ENCODE peak calls at places on chromosomes 4 and X, in four cellular contexts. One of them, this sample, is unnamed.

GRCh38 chrX:102765217-102765616 is 44.7 kb downstream of the GPRASP3 start:
- DNase-seq in fibroblast of mammary gland: peak
- DNase-seq in kidney: no peak
- DNase-seq in transverse colon: no peak
- DNase-seq in this sample: peak

GRCh38 chr4:165721815-165722214 is 151.2 kb upstream of the TLL1 start:
- DNase-seq in fibroblast of mammary gland: no peak
- DNase-seq in kidney: no peak
- DNase-seq in transverse colon: no peak
- DNase-seq in this sample: no peak

GRCh38 chrX:51144828-51145442 is 187.7 kb upstream of the NUDT10 start:
- DNase-seq in fibroblast of mammary gland: peak
- DNase-seq in transverse colon: no peak
- DNase-seq in kidney: no peak
- DNase-seq in this sample: no peak

GRCh38 chr4:96566755-96567154 is 726.9 kb downstream of the PDHA2 start:
- DNase-seq in kidney: no peak
- DNase-seq in fibroblast of mammary gland: no peak
- DNase-seq in transverse colon: no peak
- DNase-seq in this sample: no peak

GRCh38 chr4:138099385-138099784 is 142.8 kb downstream of the SLC7A11 start:
- DNase-seq in transverse colon: no peak
- DNase-seq in fibroblast of mammary gland: no peak
- DNase-seq in kidney: no peak
- DNase-seq in this sample: no peak

GRCh38 chr4:8694651-8695151 is 102.1 kb downstream of the CPZ start:
- DNase-seq in fibroblast of mammary gland: no peak
- DNase-seq in transverse colon: peak
- DNase-seq in kidney: no peak
- DNase-seq in this sample: no peak

GRCh38 chrX:71542411-71542810 is 9.5 kb downstream of the OGT start:
- DNase-seq in fibroblast of mammary gland: peak
- DNase-seq in kidney: no peak
- DNase-seq in transverse colon: no peak
- DNase-seq in this sample: no peak

GRCh38 chr4:92791876-92792490 is 488.2 kb downstream of the GRID2 start:
- DNase-seq in kidney: no peak
- DNase-seq in transverse colon: no peak
- DNase-seq in fibroblast of mammary gland: no peak
- DNase-seq in this sample: no peak

GRCh38 chr4:132180020-132180427 is 969.1 kb upstream of the PCDH10 start:
- DNase-seq in transverse colon: no peak
- DNase-seq in kidney: no peak
- DNase-seq in fibroblast of mammary gland: peak
- DNase-seq in this sample: peak

GRCh38 chr4:137892134-137892533 is 350.0 kb downstream of the SLC7A11 start:
- DNase-seq in kidney: no peak
- DNase-seq in fibroblast of mammary gland: no peak
- DNase-seq in transverse colon: no peak
- DNase-seq in this sample: peak

GRCh38 chr4:139761461-139761860 is 95.8 kb downstream of the MGST2 start:
- DNase-seq in fibroblast of mammary gland: peak
- DNase-seq in kidney: no peak
- DNase-seq in transverse colon: no peak
- DNase-seq in this sample: no peak

GRCh38 chrX:112654871-112655270 is 24.9 kb downstream of the LHFPL1 start:
- DNase-seq in kidney: no peak
- DNase-seq in fibroblast of mammary gland: peak
- DNase-seq in transverse colon: no peak
- DNase-seq in this sample: peak

GRCh38 chr4:29046166-29046565 is 1674.0 kb upstream of the PCDH7 start:
- DNase-seq in transverse colon: no peak
- DNase-seq in fibroblast of mammary gland: peak
- DNase-seq in kidney: no peak
- DNase-seq in this sample: no peak

GRCh38 chr4:71559957-71560541 is 221.2 kb downstream of the SLC4A4 start:
- DNase-seq in transverse colon: no peak
- DNase-seq in fibroblast of mammary gland: peak
- DNase-seq in kidney: no peak
- DNase-seq in this sample: peak

GRCh38 chr4:81508786-81509574 is 37.3 kb upstream of the RASGEF1B start:
- DNase-seq in fibroblast of mammary gland: no peak
- DNase-seq in transverse colon: no peak
- DNase-seq in kidney: no peak
- DNase-seq in this sample: no peak

GRCh38 chrX:13471269-13471668 is 98.1 kb upstream of the EGFL6 start:
- DNase-seq in kidney: no peak
- DNase-seq in fibroblast of mammary gland: no peak
- DNase-seq in transverse colon: no peak
- DNase-seq in this sample: no peak

GRCh38 chr4:152735302-152735917 is 44.1 kb downstream of the TIGD4 start:
- DNase-seq in transverse colon: no peak
- DNase-seq in fibroblast of mammary gland: peak
- DNase-seq in kidney: no peak
- DNase-seq in this sample: peak

GRCh38 chr4:153466637-153467153 is 535 bp downstream of the TMEM131L start:
- DNase-seq in kidney: peak
- DNase-seq in transverse colon: no peak
- DNase-seq in fibroblast of mammary gland: no peak
- DNase-seq in this sample: no peak

DNA sequence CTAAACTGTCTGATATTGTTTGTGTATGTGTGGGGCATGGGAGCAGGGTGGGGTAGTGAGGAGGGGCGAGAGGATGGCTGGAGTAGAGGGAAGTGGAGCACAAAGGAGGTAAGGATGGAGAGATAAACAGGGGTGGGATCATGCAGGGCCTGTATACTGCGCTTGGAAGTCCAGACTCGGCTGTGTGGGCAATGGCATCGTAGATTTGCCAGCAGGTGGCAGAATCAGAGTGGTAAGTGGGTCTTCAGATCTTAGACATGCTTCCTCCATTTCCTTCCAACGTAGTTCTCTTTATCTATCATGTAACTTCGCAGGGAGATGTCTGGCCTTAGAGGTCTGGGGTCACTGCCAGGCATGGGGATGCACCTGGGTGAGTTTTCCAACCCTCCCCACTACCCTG is 155.5 kb downstream of the PDGFRA start:
- DNase-seq in kidney: no peak
- DNase-seq in transverse colon: peak
- DNase-seq in fibroblast of mammary gland: peak
- DNase-seq in this sample: peak
- TF ChIP-seq CTCF in kidney: peak
- TF ChIP-seq CTCF in transverse colon: no peak
- TF ChIP-seq CTCF in fibroblast of mammary gland: peak
- TF ChIP-seq CTCF in this sample: peak

GRCh38 chr4:87044511-87045369 is 109.9 kb downstream of the AFF1 start:
- DNase-seq in transverse colon: no peak
- DNase-seq in fibroblast of mammary gland: no peak
- DNase-seq in kidney: no peak
- DNase-seq in this sample: no peak
- H3K4me3 ChIP-seq in transverse colon: no peak
- H3K4me3 ChIP-seq in fibroblast of mammary gland: peak
- H3K4me3 ChIP-seq in kidney: peak
- H3K4me3 ChIP-seq in this sample: no peak

DNA sequence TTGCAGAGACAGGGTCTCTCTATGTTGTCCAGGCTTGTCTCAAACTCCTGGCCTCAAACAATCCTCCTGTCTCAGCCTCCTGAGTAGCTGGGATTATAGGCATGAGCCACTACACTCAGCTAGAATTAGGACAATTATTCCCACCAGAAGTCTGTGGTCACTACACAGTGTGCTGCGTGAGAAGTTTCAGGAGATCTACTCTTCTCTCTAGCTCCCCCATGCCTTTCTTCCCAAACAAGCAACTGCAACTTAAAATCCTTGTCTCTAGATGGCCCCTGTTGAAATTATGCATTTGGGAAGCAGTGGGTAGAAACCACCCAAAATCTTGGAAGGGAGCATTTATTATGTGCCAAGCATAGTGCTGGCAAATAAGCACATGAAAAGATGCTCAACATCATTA is 21.1 kb upstream of the MAP7D3 start:
- DNase-seq in kidney: no peak
- DNase-seq in transverse colon: no peak
- DNase-seq in fibroblast of mammary gland: no peak
- DNase-seq in this sample: no peak
- TF ChIP-seq CTCF in kidney: no peak
- TF ChIP-seq CTCF in transverse colon: no peak
- TF ChIP-seq CTCF in fibroblast of mammary gland: peak
- TF ChIP-seq CTCF in this sample: peak

GRCh38 chr4:147773261-147774184 is 41.6 kb downstream of the ARHGAP10 start:
- DNase-seq in kidney: no peak
- DNase-seq in fibroblast of mammary gland: peak
- DNase-seq in transverse colon: no peak
- DNase-seq in this sample: no peak

GRCh38 chr4:147769386-147769785 is 37.5 kb downstream of the ARHGAP10 start:
- DNase-seq in kidney: no peak
- DNase-seq in transverse colon: no peak
- DNase-seq in fibroblast of mammary gland: no peak
- DNase-seq in this sample: no peak

GRCh38 chr4:147770831-147771230 is 38.9 kb downstream of the ARHGAP10 start:
- DNase-seq in kidney: no peak
- DNase-seq in fibroblast of mammary gland: no peak
- DNase-seq in transverse colon: no peak
- DNase-seq in this sample: no peak

GRCh38 chr4:147772056-147772455 is 40.2 kb downstream of the ARHGAP10 start:
- DNase-seq in kidney: no peak
- DNase-seq in fibroblast of mammary gland: no peak
- DNase-seq in transverse colon: no peak
- DNase-seq in this sample: no peak

GRCh38 chr4:147772459-147772969 is 40.6 kb downstream of the ARHGAP10 start:
- DNase-seq in kidney: no peak
- DNase-seq in transverse colon: no peak
- DNase-seq in fibroblast of mammary gland: peak
- DNase-seq in this sample: peak
- H3K4me3 ChIP-seq in kidney: peak
- H3K4me3 ChIP-seq in transverse colon: no peak
- H3K4me3 ChIP-seq in fibroblast of mammary gland: no peak
- H3K4me3 ChIP-seq in this sample: no peak

DNA sequence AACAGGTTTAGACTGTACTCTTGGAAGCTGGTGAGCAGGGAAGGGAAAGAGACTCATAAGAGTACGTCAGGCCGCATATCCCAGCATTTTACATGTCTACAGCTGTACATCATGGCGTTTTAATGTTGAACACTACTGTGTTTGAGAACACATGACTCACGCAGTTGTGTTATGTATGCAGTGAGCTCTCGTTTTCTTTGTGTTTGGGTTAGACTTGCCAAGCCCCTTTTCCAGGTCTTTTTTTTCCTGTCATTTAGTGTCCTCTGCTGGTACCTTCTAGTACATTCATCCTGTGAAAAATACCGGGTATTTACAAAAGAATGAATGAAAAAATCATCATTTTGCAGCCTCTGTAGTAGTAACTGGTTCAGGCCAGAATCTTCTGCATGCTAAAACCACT is 35.3 kb downstream of the SMS start:
- DNase-seq in transverse colon: no peak
- DNase-seq in fibroblast of mammary gland: peak
- DNase-seq in kidney: no peak
- DNase-seq in this sample: peak
- TF ChIP-seq CTCF in transverse colon: peak
- TF ChIP-seq CTCF in fibroblast of mammary gland: peak
- TF ChIP-seq CTCF in kidney: peak
- TF ChIP-seq CTCF in this sample: peak

DNA sequence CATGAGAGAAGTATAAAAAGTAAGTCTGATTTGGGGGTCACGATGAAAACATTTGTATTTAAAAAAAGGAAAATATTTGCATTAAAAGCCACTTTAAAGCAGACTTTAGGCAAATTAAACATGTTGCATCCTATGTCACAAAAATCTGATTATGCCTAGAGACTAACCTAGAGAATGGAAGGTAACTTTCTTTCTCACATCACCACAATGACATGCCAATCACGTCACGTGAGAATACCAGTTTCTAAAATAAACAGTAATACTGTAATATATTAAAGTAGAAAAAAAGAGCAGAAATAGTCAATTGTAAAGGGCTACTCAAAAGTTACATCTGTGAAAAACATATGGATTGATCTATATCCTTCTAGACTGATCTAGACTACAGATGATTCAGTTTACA is 3.3 kb downstream of the CHIC2 start:
- DNase-seq in fibroblast of mammary gland: no peak
- DNase-seq in kidney: no peak
- DNase-seq in transverse colon: no peak
- DNase-seq in this sample: no peak
- H3K4me3 ChIP-seq in fibroblast of mammary gland: no peak
- H3K4me3 ChIP-seq in kidney: peak
- H3K4me3 ChIP-seq in transverse colon: no peak
- H3K4me3 ChIP-seq in this sample: no peak

DNA sequence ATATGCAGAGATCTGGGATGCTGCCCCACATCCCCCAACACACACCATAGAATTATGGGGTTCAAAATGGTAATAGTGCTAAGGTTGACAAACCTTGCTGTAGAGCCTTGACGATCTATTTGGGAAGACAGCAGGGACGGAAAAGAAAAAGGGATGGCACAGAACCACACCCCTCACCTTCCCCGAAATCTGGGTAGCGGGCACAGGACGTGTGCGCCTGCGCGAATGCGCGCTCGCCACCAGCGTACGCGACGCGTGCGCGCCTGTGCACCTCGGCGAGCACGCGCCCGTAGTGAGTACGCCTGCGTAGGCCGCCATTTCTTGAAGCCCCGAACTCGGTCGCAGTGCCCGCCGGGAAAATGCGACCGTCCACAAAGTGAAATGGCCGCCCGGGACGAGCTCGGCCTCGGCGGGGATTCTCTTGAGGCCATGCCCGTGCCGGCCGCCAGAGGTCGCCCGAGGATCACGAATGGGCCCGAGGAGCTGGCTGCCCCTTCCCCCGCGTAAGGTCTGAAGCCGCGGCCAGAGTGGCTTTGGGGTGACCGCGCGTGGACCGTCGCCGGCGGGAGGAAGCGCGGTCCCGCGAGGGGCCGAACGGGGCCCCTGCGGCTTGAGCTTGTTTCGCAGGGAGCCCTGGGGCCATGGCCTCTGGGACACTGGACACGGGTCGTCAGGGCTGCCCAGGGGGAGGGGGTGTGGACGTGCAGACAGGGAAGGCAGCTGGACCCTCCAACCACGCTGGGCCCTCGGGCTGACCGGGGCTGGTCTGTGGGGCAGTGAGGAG is 43.7 kb downstream of the ZNF185 start:
- DNase-seq in transverse colon: peak
- DNase-seq in kidney: peak
- DNase-seq in fibroblast of mammary gland: peak
- DNase-seq in this sample: peak
- TF ChIP-seq CTCF in transverse colon: peak
- TF ChIP-seq CTCF in kidney: peak
- TF ChIP-seq CTCF in fibroblast of mammary gland: peak
- TF ChIP-seq CTCF in this sample: peak

GRCh38 chrX:41689711-41690110 is 938 bp downstream of the GPR34 start:
- DNase-seq in transverse colon: no peak
- DNase-seq in kidney: no peak
- DNase-seq in fibroblast of mammary gland: peak
- DNase-seq in this sample: no peak

GRCh38 chrX:41693024-41693423 is 4.3 kb downstream of the GPR34 start:
- DNase-seq in fibroblast of mammary gland: no peak
- DNase-seq in transverse colon: no peak
- DNase-seq in kidney: no peak
- DNase-seq in this sample: no peak

GRCh38 chrX:41692162-41692749 is 3.5 kb downstream of the GPR34 start:
- DNase-seq in fibroblast of mammary gland: peak
- DNase-seq in kidney: no peak
- DNase-seq in transverse colon: no peak
- DNase-seq in this sample: no peak

GRCh38 chrX:41695464-41695863 is 6.7 kb downstream of the GPR34 start:
- DNase-seq in kidney: no peak
- DNase-seq in transverse colon: no peak
- DNase-seq in fibroblast of mammary gland: peak
- DNase-seq in this sample: no peak
- H3K4me3 ChIP-seq in kidney: no peak
- H3K4me3 ChIP-seq in transverse colon: no peak
- H3K4me3 ChIP-seq in fibroblast of mammary gland: no peak
- H3K4me3 ChIP-seq in this sample: no peak